ENCODE peak calls at places on chromosomes 2 and 18, in four cellular contexts. H is prostate gland, G is tibial nerve, W is stomach. J is an unnamed sample.
A peak's percentile ranks its signal among the peaks of the same experiment; 100 is the strongest.

GRCh38 chr2:66526171-66526570 is 91.2 kb downstream of the MEIS1 start:
- DNase-seq in H (no peak), W (no peak), G (no peak), J (no peak)

GRCh38 chr2:196249860-196250259 is 78.5 kb upstream of the STK17B start:
- DNase-seq in H (no peak), G (no peak), W (no peak), J (no peak)

GRCh38 chr2:27855476-27855875 is 34.7 kb downstream of the RBKS start:
- DNase-seq in W (no peak), G (no peak), H (no peak), J (no peak)

GRCh38 chr2:65796259-65796658 is 363.9 kb upstream of the SPRED2 start:
- DNase-seq in W (no peak), H (no peak), G (no peak), J (no peak)

GRCh38 chr2:20350105-20350712 is 435 bp downstream of the PUM2 start:
- DNase-seq in W (peak; percentile 37), H (peak; percentile 38), G (no peak), J (peak; percentile 53)

GRCh38 chr2:44324971-44325426 is 36.3 kb downstream of the PREPL start:
- DNase-seq in W (no peak), G (no peak), H (no peak), J (no peak)

GRCh38 chr2:180761224-180761623 is 219.2 kb upstream of the UBE2E3 start:
- DNase-seq in H (no peak), G (no peak), W (no peak), J (no peak)

GRCh38 chr18:56565596-56566355 is 72.6 kb downstream of the TXNL1 start:
- DNase-seq in G (no peak), H (no peak), W (no peak), J (no peak)

GRCh38 chr2:190052307-190052706 is 10.2 kb downstream of the MSTN start:
- DNase-seq in W (no peak), H (peak; percentile 12), G (no peak), J (no peak)

GRCh38 chr18:63775166-63775730 is at the start of gene SERPINB7:
- DNase-seq in H (no peak), W (no peak), G (no peak), J (no peak)

GRCh38 chr2:199455533-199456382 is 2.0 kb downstream of the SATB2 start:
- DNase-seq in H (no peak), G (no peak), W (peak; percentile 49), J (peak; percentile 22)

GRCh38 chr18:22378672-22379282 is 38.9 kb downstream of the CTAGE1 start:
- DNase-seq in W (peak; percentile 60), H (no peak), G (no peak), J (no peak)

GRCh38 chr2:127176371-127177311 is 43.5 kb downstream of the CYP27C1 start:
- DNase-seq in G (no peak), W (peak; percentile 29), H (peak; percentile 19), J (no peak)

GRCh38 chr2:233674995-233675394 is 3.3 kb downstream of the UGT1A9 start:
- DNase-seq in H (no peak), W (no peak), G (no peak), J (no peak)

GRCh38 chr2:71101656-71102055 is 28.4 kb downstream of the MCEE start:
- DNase-seq in H (no peak), W (no peak), G (no peak), J (no peak)

GRCh38 chr18:74006160-74006559 is 141.5 kb downstream of the FBXO15 start:
- DNase-seq in G (no peak), H (no peak), W (no peak), J (no peak)

DNA sequence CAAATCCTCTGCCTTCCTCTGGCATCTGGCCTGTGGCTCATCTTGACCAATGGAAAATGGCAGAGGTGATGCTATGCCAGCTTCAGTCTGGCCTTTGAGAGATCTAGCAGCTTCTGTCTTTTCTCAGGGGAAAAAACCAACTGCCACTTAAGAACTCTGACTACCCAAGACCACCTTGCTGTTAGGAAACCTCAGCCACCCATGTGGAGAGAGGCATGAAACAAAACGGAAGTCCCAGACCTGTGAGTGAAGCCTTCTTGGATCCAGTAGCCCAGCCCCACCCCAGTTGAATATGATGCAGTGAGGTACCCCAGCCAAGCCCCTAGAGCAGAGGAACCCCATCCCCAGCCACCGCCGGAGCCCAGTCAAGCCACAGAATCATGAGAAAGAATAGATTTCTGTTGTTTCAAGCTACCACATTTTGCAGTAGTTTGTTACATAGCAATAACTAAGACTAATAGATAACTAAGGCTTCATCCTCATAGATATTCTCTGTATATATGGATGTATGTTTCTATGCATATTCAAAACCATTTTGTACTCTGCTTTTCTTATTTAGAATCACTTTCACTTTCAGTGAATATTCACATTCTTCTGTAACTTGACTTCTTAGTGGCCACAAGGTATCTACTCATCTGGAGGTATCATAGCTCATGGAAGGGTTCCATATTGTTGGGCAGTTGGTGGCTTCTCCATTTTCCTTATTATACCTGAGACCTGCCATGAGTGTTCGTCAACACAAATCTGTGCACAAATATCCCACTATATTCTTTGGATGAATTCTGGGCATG is 142.1 kb downstream of the FBXO15 start:
- DNase-seq in H (no peak), G (no peak), W (no peak), J (no peak)
- H3K27ac ChIP-seq in H (no peak overlapping the region), G (no peak overlapping the region), W (no peak overlapping the region), J (no peak overlapping the region)

DNA sequence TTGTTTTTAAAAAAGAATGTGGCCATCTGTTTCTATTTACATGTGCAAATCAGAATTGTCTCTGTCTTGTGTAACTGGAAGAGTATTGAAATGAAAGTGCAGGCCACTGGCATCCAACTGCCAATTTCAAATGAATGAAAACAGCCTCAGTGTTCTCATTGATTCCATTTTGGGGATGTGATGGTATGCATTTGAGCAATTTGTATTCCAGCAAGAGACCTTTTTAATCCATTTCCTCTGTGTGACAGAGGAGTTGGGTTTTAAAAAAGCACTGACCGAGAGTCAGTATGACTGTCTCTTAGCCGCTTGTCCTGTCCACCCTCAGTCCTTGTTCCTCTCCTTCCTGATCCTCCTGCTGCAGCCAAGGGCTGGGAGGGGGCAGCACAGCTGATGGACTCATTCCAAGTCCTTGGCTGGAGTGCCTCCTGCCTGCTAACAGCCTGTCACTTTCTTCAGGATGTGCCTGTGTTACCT is 50.0 kb downstream of the ASAP2 start:
- DNase-seq in H (no peak), G (no peak), W (no peak), J (no peak)
- H3K4me1 ChIP-seq in H (no peaks in the 10 kb centered on the region), G (peaks cover 53% of the 10 kb centered on the region), W (peaks cover 66% of the 10 kb centered on the region), J (peaks cover 25% of the 10 kb centered on the region)

DNA sequence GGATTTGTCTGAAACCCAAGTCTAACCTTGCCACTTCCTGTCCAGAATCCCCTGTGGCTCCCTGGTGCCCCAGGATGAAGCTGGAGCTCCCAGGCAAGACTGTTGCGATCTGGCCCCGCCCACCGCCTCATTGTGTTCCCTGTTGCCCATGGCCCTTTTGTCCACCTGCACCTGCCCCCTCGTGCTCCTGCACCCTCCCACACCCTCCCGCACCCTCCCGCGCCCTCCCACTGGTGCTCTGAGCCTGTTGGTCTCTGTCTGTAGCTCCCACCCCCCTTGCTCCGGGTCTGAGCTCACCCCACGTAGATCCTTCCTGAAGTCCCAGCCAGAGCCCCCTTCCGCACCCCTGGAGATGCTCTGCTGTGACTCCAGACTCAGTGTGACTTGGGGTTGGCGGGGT is 244.4 kb downstream of the ATAD2B start:
- DNase-seq in G (no peak), W (no peak), H (no peak), J (no peak)
- TF ChIP-seq POLR2A in G (no peak), W (no peak), H (no peak), J (no peak)

GRCh38 chr2:202530038-202530437 is 104.7 kb upstream of the FAM117B start:
- DNase-seq in W (no peak), G (no peak), H (no peak), J (no peak)
- H3K27ac ChIP-seq in W (no peak overlapping the region), G (no peak overlapping the region), H (no peak overlapping the region), J (no peak overlapping the region)

GRCh38 chr2:218886461-218886947 is 5.9 kb downstream of the WNT10A start:
- DNase-seq in H (no peak), W (no peak), G (no peak), J (peak; percentile 37)
- H3K4me1 ChIP-seq in H (no peaks in the 10 kb centered on the region), W (peaks cover 18% of the 10 kb centered on the region), G (peaks cover 5% of the 10 kb centered on the region), J (no peaks in the 10 kb centered on the region)